ENCODE peak calls at places on chromosomes 1 and 21, in eight cellular contexts. T is right cardiac atrium, V is OCI-LY7, O is right atrium auricular region, Z is neural progenitor cell, G is colonic mucosa, I is cardiac muscle cell, K is SJSA1. W is an unnamed sample.

GRCh38 chr1:234658143-234658542 is 48.2 kb upstream of the IRF2BP2 start:
- DNase-seq in O (no peak), K (peak; percentile 36), T (no peak), G (peak; percentile 45), I (no peak), Z (peak; percentile 46), V (no peak), W (no peak)

GRCh38 chr1:198937231-198938031 is 298.6 kb downstream of the PTPRC start:
- DNase-seq in G (peak; percentile 47), O (peak; percentile 70), T (peak; percentile 43), V (peak; percentile 94), K (peak; percentile 86), Z (peak; percentile 24), I (peak; percentile 51), W (peak; percentile 52)

GRCh38 chr1:51833700-51834099 is 44.8 kb downstream of the NRDC start:
- DNase-seq in I (no peak), V (no peak), T (no peak), G (no peak), K (no peak), O (no peak), Z (no peak), W (no peak)

GRCh38 chr1:15283500-15283899 is 36.5 kb downstream of the FHAD1 start:
- DNase-seq in G (no peak), T (peak; percentile 55), O (no peak), Z (no peak), V (no peak), K (peak; percentile 50), I (no peak), W (no peak)

GRCh38 chr1:37238376-37239224 is 204.3 kb upstream of the GRIK3 start:
- DNase-seq in V (no peak), I (no peak), K (no peak), Z (no peak), O (no peak), G (no peak), T (no peak), W (no peak)

GRCh38 chr1:58895559-58896135 is 111.8 kb upstream of the JUN start:
- DNase-seq in G (peak; percentile 40), V (no peak), K (no peak), I (no peak), O (no peak), Z (no peak), T (peak; percentile 53), W (no peak)

GRCh38 chr1:64476251-64476952 is 6.5 kb downstream of the CACHD1 start:
- DNase-seq in K (no peak), I (peak; percentile 52), G (no peak), O (no peak), Z (no peak), T (no peak), V (no peak), W (no peak)

GRCh38 chr1:215114154-215114933 is 31.8 kb downstream of the KCNK2 start:
- DNase-seq in I (no peak), Z (no peak), V (no peak), O (no peak), K (no peak), G (no peak), T (no peak), W (no peak)

GRCh38 chr1:78650114-78650513 is 483 bp downstream of the IFI44 start:
- DNase-seq in G (no peak), V (no peak), K (peak; percentile 44), O (no peak), T (no peak), I (no peak), Z (no peak), W (no peak)

GRCh38 chr1:30868833-30869435 is 39.6 kb downstream of the SDC3 start:
- DNase-seq in Z (no peak), K (no peak), I (no peak), G (no peak), V (no peak), T (no peak), O (no peak), W (no peak)

GRCh38 chr1:111736548-111737215 is 2.5 kb downstream of the INKA2 start:
- DNase-seq in Z (peak; percentile 31), K (peak; percentile 62), I (no peak), O (peak; percentile 68), V (no peak), T (peak; percentile 90), G (no peak), W (no peak)

GRCh38 chr1:147504801-147505303 is 36.4 kb upstream of the BCL9 start:
- DNase-seq in V (no peak), T (peak; percentile 66), Z (peak; percentile 89), G (no peak), K (no peak), I (peak; percentile 78), O (no peak), W (no peak)

GRCh38 chr1:34711936-34712688 is 42.7 kb upstream of the GJB5 start:
- DNase-seq in V (no peak), I (no peak), T (peak; percentile 67), G (no peak), Z (no peak), O (no peak), K (no peak), W (no peak)

GRCh38 chr1:179575497-179576314 is at the start of gene NPHS2:
- DNase-seq in K (no peak), G (no peak), Z (peak; percentile 67), I (peak; percentile 20), T (no peak), O (no peak), V (no peak), W (no peak)

GRCh38 chr1:177209357-177209756 is 38.6 kb downstream of the BRINP2 start:
- DNase-seq in V (no peak), O (peak; percentile 76), G (peak; percentile 62), I (peak; percentile 91), Z (peak; percentile 28), T (peak; percentile 76), K (peak; percentile 88), W (no peak)

GRCh38 chr1:3372317-3372716 is 82.1 kb upstream of the ARHGEF16 start:
- DNase-seq in Z (no peak), O (no peak), V (no peak), G (no peak), T (peak; percentile 11), K (no peak), I (no peak), W (no peak)

GRCh38 chr1:180310095-180310494 is 80.0 kb downstream of the LHX4 start:
- DNase-seq in T (no peak), K (peak; percentile 20), O (no peak), G (no peak), Z (no peak), I (no peak), V (no peak), W (no peak)

GRCh38 chr1:88399690-88400089 is 284.4 kb upstream of the PKN2 start:
- DNase-seq in T (no peak), I (no peak), V (no peak), G (no peak), Z (no peak), O (no peak), K (no peak), W (no peak)

GRCh38 chr1:32431736-32432400 is 33.0 kb upstream of the ZBTB8B start:
- DNase-seq in G (no peak), T (no peak), I (no peak), K (no peak), V (peak; percentile 12), O (no peak), Z (no peak), W (no peak)

GRCh38 chr1:87644500-87645245 is 316.0 kb downstream of the LMO4 start:
- DNase-seq in K (peak; percentile 34), T (no peak), V (no peak), I (no peak), G (no peak), Z (no peak), O (no peak), W (no peak)

GRCh38 chr1:47963568-47963973 is 33.6 kb downstream of the TRABD2B start:
- DNase-seq in Z (no peak), O (peak; percentile 67), K (no peak), G (no peak), I (no peak), T (peak; percentile 76), V (no peak), W (no peak)

GRCh38 chr1:88612783-88613182 is 71.3 kb upstream of the PKN2 start:
- DNase-seq in V (no peak), K (no peak), O (no peak), I (no peak), G (peak; percentile 83), Z (no peak), T (no peak), W (no peak)

GRCh38 chr1:112870887-112871646 is 84.9 kb downstream of the SLC16A1 start:
- DNase-seq in G (no peak), O (no peak), Z (no peak), V (no peak), I (no peak), K (no peak), T (no peak), W (no peak)
- H3K4me1 ChIP-seq in G (peaks cover 5% of the 10 kb centered on the region), O (no peaks in the 10 kb centered on the region), Z (peaks cover 16% of the 10 kb centered on the region), V (no peaks in the 10 kb centered on the region), I (no peaks in the 10 kb centered on the region), K (peaks cover 9% of the 10 kb centered on the region), T (no peaks in the 10 kb centered on the region), W (no peaks in the 10 kb centered on the region)

GRCh38 chr21:46079357-46080170 is 18.3 kb upstream of the COL6A2 start:
- DNase-seq in G (no peak), O (peak; percentile 64), I (no peak), V (no peak), K (peak; percentile 60), Z (no peak), T (peak; percentile 62), W (no peak)
- H3K4me1 ChIP-seq in G (no peaks in the 10 kb centered on the region), O (no peaks in the 10 kb centered on the region), I (no peaks in the 10 kb centered on the region), V (no peaks in the 10 kb centered on the region), K (peaks cover 22% of the 10 kb centered on the region), Z (no peaks in the 10 kb centered on the region), T (no peaks in the 10 kb centered on the region), W (no peaks in the 10 kb centered on the region)

GRCh38 chr1:25111706-25112105 is 120.6 kb downstream of the SYF2 start:
- DNase-seq in T (no peak), Z (no peak), G (no peak), K (no peak), O (no peak), V (no peak), I (no peak), W (no peak)
- H3K4me1 ChIP-seq in T (no peaks in the 10 kb centered on the region), Z (no peaks in the 10 kb centered on the region), G (no peaks in the 10 kb centered on the region), K (peaks cover 12% of the 10 kb centered on the region), O (no peaks in the 10 kb centered on the region), V (no peaks in the 10 kb centered on the region), I (no peaks in the 10 kb centered on the region), W (peaks cover 14% of the 10 kb centered on the region)

DNA sequence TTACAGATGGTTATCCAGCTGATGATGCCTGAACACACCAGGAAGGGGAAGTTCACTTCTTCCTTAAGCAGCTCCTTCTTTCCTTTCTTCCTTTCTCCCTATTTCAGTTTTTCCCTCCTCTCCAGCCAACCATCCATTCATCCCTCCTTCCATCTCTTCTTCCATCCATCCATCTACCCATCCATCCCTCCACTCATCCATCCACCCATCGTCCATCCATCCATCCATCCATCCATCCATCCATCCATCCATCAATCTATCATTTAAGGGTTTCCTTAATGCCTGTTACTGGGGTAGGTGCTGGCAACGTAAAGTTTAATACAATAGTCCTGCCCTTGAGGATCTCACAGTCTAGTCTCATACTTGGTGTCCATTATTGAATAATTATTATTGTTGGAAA is 36.8 kb downstream of the C1orf21 start:
- DNase-seq in K (no peak), O (no peak), G (no peak), T (no peak), V (no peak), I (no peak), Z (no peak), W (no peak)
- H3K4me1 ChIP-seq in K (peaks cover 14% of the 10 kb centered on the region), O (no peaks in the 10 kb centered on the region), G (peaks cover 12% of the 10 kb centered on the region), T (peaks cover 19% of the 10 kb centered on the region), V (no peaks in the 10 kb centered on the region), I (no peaks in the 10 kb centered on the region), Z (peaks cover 20% of the 10 kb centered on the region), W (no peaks in the 10 kb centered on the region)